ENCODE peak calls at places on chromosomes 6 and 20, in nine cellular contexts. Z is mucosa of gallbladder; M is sigmoid colon; J is progenitor cell of endocrine pancreas; N is activated CD8-positive, alpha-beta T cell treated with anti-CD3 and anti-CD28 coated beads, Interleukin-2, amount 10 ng/mL, durations not matched to agents 7 days and 5 days; T is NCI-H2081; K is stimulated activated CD8-positive, alpha-beta memory T cell treated with anti-CD3 and anti-CD28 coated beads, Interleukin-2, amount 100 ng/mL, for 1 hour; F is activated T-helper 9 cell treated with anti-CD3 and anti-CD28 coated beads, Interleukin-2, amount 50 U/mL, for 16 hours; S is brain microvascular endothelial cell. E is an unnamed sample.

GRCh38 chr20:2816583-2817340 is 598 bp downstream of the TMEM239 start:
- DNase-seq in F (no peak), N (no peak), S (no peak), T (no peak), J (no peak), Z (no peak), M (no peak), K (no peak), E (no peak)

GRCh38 chr6:7201732-7202541 is 94.2 kb downstream of the RREB1 start:
- DNase-seq in J (no peak), F (no peak), N (no peak), K (no peak), S (no peak), Z (peak), T (no peak), M (no peak), E (no peak)

GRCh38 chr6:28105286-28105685 is 19.1 kb upstream of the ZSCAN16 start:
- DNase-seq in M (no peak), T (no peak), K (no peak), Z (no peak), S (no peak), J (no peak), N (no peak), F (no peak), E (peak)

GRCh38 chr20:50226093-50226974 is 35.7 kb downstream of the CEBPB start:
- DNase-seq in F (no peak), Z (no peak), K (no peak), N (peak), J (no peak), T (no peak), S (no peak), M (peak), E (no peak)

GRCh38 chr20:36792422-36792821 is 18.9 kb upstream of the DSN1 start:
- DNase-seq in M (no peak), Z (no peak), J (no peak), S (peak), T (no peak), K (no peak), N (peak), F (no peak), E (peak)

GRCh38 chr6:110703906-110704594 is 111.2 kb downstream of the CDK19 start:
- DNase-seq in F (no peak), Z (no peak), N (no peak), J (no peak), S (no peak), K (no peak), M (no peak), T (no peak), E (no peak)

GRCh38 chr6:15400572-15401004 is 154.7 kb downstream of the JARID2 start:
- DNase-seq in S (peak), K (no peak), J (peak), Z (peak), T (peak), N (peak), F (no peak), M (peak), E (peak)

GRCh38 chr6:150249261-150249660 is 106.4 kb downstream of the PPP1R14C start:
- DNase-seq in J (no peak), N (no peak), K (no peak), F (no peak), T (no peak), S (no peak), M (no peak), Z (no peak), E (no peak)

GRCh38 chr6:57256541-57256940 is 34.4 kb upstream of the RAB23 start:
- DNase-seq in T (no peak), J (no peak), Z (no peak), M (no peak), S (peak), F (no peak), N (no peak), K (no peak), E (no peak)

E was measured in cerebellar cortex.